ENCODE peak calls at places on chromosomes 16 and 17, in ten cellular contexts. G is CD8-positive, alpha-beta memory T cell; N is endothelial cell of umbilical vein; L is naive thymus-derived CD4-positive, alpha-beta T cell; A is esophagus muscularis mucosa; E is CD8-positive, alpha-beta T cell; Q is PC-3; O is brain microvascular endothelial cell; W is CD4-positive, CD25-positive, alpha-beta regulatory T cell; T is heart right ventricle. M is an unnamed sample.

GRCh38 chr16:19735074-19735867 is 17.2 kb downstream of the IQCK start:
- DNase-seq in G (no peak), N (no peak), L (no peak), A (no peak), E (no peak), Q (no peak), O (no peak), W (no peak), T (peak), M (peak)

GRCh38 chr16:75733305-75734141 is 7.2 kb upstream of the CPHXL start:
- DNase-seq in G (no peak), N (no peak), L (no peak), A (no peak), E (no peak), Q (peak), O (peak), W (no peak), T (no peak), M (peak)

GRCh38 chr17:19712436-19713004 is 3.9 kb downstream of the SLC47A2 start:
- DNase-seq in G (no peak), N (no peak), L (no peak), A (no peak), E (no peak), Q (no peak), O (no peak), W (no peak), T (no peak), M (no peak)

GRCh38 chr17:18259621-18260331 is 686 bp upstream of the MIEF2 start:
- DNase-seq in G (no peak), N (no peak), L (no peak), A (no peak), E (no peak), Q (peak), O (no peak), W (no peak), T (no peak), M (no peak)

GRCh38 chr16:57834936-57835335 is 32.6 kb upstream of the KIFC3 start:
- DNase-seq in G (no peak), N (no peak), L (no peak), A (no peak), E (no peak), Q (peak), O (peak), W (no peak), T (no peak), M (no peak)

GRCh38 chr16:50537533-50538290 is 10.5 kb upstream of the NKD1 start:
- DNase-seq in G (no peak), N (no peak), L (no peak), A (no peak), E (no peak), Q (no peak), O (no peak), W (no peak), T (no peak), M (no peak)

GRCh38 chr16:8885674-8886592 is 3.8 kb downstream of the LITAFD start:
- DNase-seq in G (no peak), N (peak), L (no peak), A (no peak), E (no peak), Q (peak), O (no peak), W (no peak), T (no peak), M (no peak)

GRCh38 chr16:62891-63290 is 9.3 kb downstream of the SNRNP25 start:
- DNase-seq in G (no peak), N (no peak), L (no peak), A (no peak), E (no peak), Q (no peak), O (no peak), W (no peak), T (no peak), M (no peak)

GRCh38 chr17:29590979-29591736 is 1.7 kb upstream of the GIT1 start:
- DNase-seq in G (no peak), N (no peak), L (no peak), A (no peak), E (no peak), Q (no peak), O (no peak), W (peak), T (peak), M (peak)

GRCh38 chr16:2121853-2122252 is 13.8 kb downstream of the PKD1 start:
- DNase-seq in G (no peak), N (no peak), L (no peak), A (no peak), E (no peak), Q (no peak), O (no peak), W (no peak), T (peak), M (peak)

GRCh38 chr17:42289863-42290165 is 1.5 kb downstream of the STAT5A start:
- DNase-seq in G (no peak), N (no peak), L (no peak), A (no peak), E (peak), Q (no peak), O (no peak), W (peak), T (no peak), M (no peak)

GRCh38 chr17:4920351-4921048 is 11.6 kb upstream of the GP1BA start:
- DNase-seq in G (no peak), N (no peak), L (no peak), A (no peak), E (no peak), Q (no peak), O (no peak), W (no peak), T (no peak), M (no peak)

GRCh38 chr16:30958164-30959083 is 870 bp downstream of the SETD1A start:
- DNase-seq in G (no peak), N (peak), L (no peak), A (no peak), E (no peak), Q (peak), O (no peak), W (no peak), T (no peak), M (peak)

GRCh38 chr17:44636562-44636961 is 19.7 kb upstream of the MEIOC start:
- DNase-seq in G (no peak), N (peak), L (no peak), A (no peak), E (no peak), Q (peak), O (peak), W (peak), T (no peak), M (no peak)

GRCh38 chr17:73580311-73580710 is 63.9 kb downstream of the SDK2 start:
- DNase-seq in G (no peak), N (no peak), L (no peak), A (no peak), E (no peak), Q (no peak), O (no peak), W (no peak), T (no peak), M (no peak)

GRCh38 chr16:18983565-18984424 is at the start of gene TMC7:
- DNase-seq in G (no peak), N (peak), L (no peak), A (no peak), E (no peak), Q (peak), O (peak), W (no peak), T (peak), M (peak)

GRCh38 chr16:15523092-15523541 is 88.7 kb downstream of the BMERB1 start:
- DNase-seq in G (no peak), N (no peak), L (peak), A (no peak), E (no peak), Q (no peak), O (no peak), W (no peak), T (peak), M (no peak)

GRCh38 chr16:10081201-10081940 is 100.9 kb downstream of the GRIN2A start:
- DNase-seq in G (no peak), N (no peak), L (no peak), A (no peak), E (no peak), Q (no peak), O (no peak), W (no peak), T (no peak), M (no peak)

GRCh38 chr16:84599528-84600202 is 18.2 kb downstream of the COTL1 start:
- DNase-seq in G (no peak), N (peak), L (no peak), A (no peak), E (no peak), Q (no peak), O (peak), W (peak), T (peak), M (peak)

GRCh38 chr17:59004338-59005111 is 102.2 kb downstream of the TRIM37 start:
- DNase-seq in G (peak), N (peak), L (peak), A (no peak), E (peak), Q (peak), O (peak), W (peak), T (no peak), M (peak)

GRCh38 chr16:3578610-3579551 is 1.7 kb upstream of the NLRC3 start:
- DNase-seq in G (peak), N (no peak), L (no peak), A (no peak), E (peak), Q (no peak), O (no peak), W (peak), T (no peak), M (no peak)

GRCh38 chr17:6523809-6524355 is 32.5 kb downstream of the PITPNM3 start:
- DNase-seq in G (no peak), N (no peak), L (no peak), A (no peak), E (no peak), Q (no peak), O (no peak), W (no peak), T (no peak), M (no peak)

GRCh38 chr17:58383892-58384462 is 32.0 kb upstream of the SUPT4H1 start:
- DNase-seq in G (no peak), N (no peak), L (no peak), A (no peak), E (no peak), Q (no peak), O (no peak), W (no peak), T (no peak), M (no peak)

GRCh38 chr16:19177111-19177747 is 9.2 kb downstream of the SYT17 start:
- DNase-seq in G (no peak), N (no peak), L (no peak), A (no peak), E (no peak), Q (no peak), O (no peak), W (no peak), T (no peak), M (no peak)

GRCh38 chr17:30600830-30601494 is 123.8 kb downstream of the GOSR1 start:
- DNase-seq in G (peak), N (peak), L (no peak), A (no peak), E (peak), Q (peak), O (no peak), W (peak), T (no peak), M (peak)

GRCh38 chr17:61139219-61139618 is 260.4 kb upstream of the TBX2 start:
- DNase-seq in G (peak), N (no peak), L (peak), A (no peak), E (peak), Q (peak), O (peak), W (peak), T (no peak), M (no peak)

GRCh38 chr17:63506627-63507026 is 16.5 kb upstream of the KCNH6 start:
- DNase-seq in G (no peak), N (no peak), L (no peak), A (no peak), E (no peak), Q (no peak), O (no peak), W (no peak), T (no peak), M (no peak)

GRCh38 chr17:75776399-75777242 is 8.0 kb upstream of the UNK start:
- DNase-seq in G (peak), N (no peak), L (no peak), A (no peak), E (no peak), Q (no peak), O (no peak), W (peak), T (no peak), M (peak)

GRCh38 chr16:84543253-84543652 is 38.8 kb upstream of the MEAK7 start:
- DNase-seq in G (no peak), N (no peak), L (no peak), A (no peak), E (no peak), Q (no peak), O (no peak), W (no peak), T (no peak), M (no peak)

GRCh38 chr16:19843371-19843770 is 41.3 kb downstream of the GPRC5B start:
- DNase-seq in G (no peak), N (no peak), L (no peak), A (no peak), E (no peak), Q (peak), O (no peak), W (no peak), T (no peak), M (no peak)

GRCh38 chr17:6365187-6365943 is 69.6 kb downstream of the AIPL1 start:
- DNase-seq in G (no peak), N (no peak), L (no peak), A (peak), E (no peak), Q (peak), O (no peak), W (no peak), T (no peak), M (no peak)

GRCh38 chr17:72489273-72489641 is 368.4 kb downstream of the SOX9 start:
- DNase-seq in G (no peak), N (no peak), L (no peak), A (no peak), E (no peak), Q (no peak), O (no peak), W (no peak), T (no peak), M (no peak)
- H3K27ac ChIP-seq in G (no peak), N (no peak), L (no peak), A (no peak), E (no peak), Q (no peak), O (no peak), W (no peak), T (no peak), M (no peak)

GRCh38 chr16:70724146-70725023 is 38.5 kb upstream of the MTSS2 start:
- DNase-seq in G (no peak), N (no peak), L (no peak), A (no peak), E (no peak), Q (no peak), O (no peak), W (no peak), T (no peak), M (no peak)

GRCh38 chr16:70726869-70727494 is 41.1 kb upstream of the MTSS2 start:
- DNase-seq in G (no peak), N (no peak), L (no peak), A (no peak), E (no peak), Q (no peak), O (no peak), W (no peak), T (peak), M (no peak)

GRCh38 chr16:70728145-70728544 is 42.3 kb upstream of the MTSS2 start:
- DNase-seq in G (no peak), N (no peak), L (no peak), A (no peak), E (no peak), Q (no peak), O (no peak), W (no peak), T (no peak), M (no peak)

GRCh38 chr16:70725024-70725911 is 39.4 kb upstream of the MTSS2 start:
- DNase-seq in G (no peak), N (no peak), L (no peak), A (no peak), E (no peak), Q (no peak), O (no peak), W (no peak), T (no peak), M (peak)

GRCh38 chr16:70725912-70726828 is 40.3 kb upstream of the MTSS2 start:
- DNase-seq in G (no peak), N (no peak), L (no peak), A (no peak), E (no peak), Q (no peak), O (no peak), W (no peak), T (peak), M (peak)
- H3K27ac ChIP-seq in G (no peak), N (no peak), L (no peak), A (peak), E (no peak), Q (no peak), O (no peak), W (no peak), T (peak), M (peak)

DNA sequence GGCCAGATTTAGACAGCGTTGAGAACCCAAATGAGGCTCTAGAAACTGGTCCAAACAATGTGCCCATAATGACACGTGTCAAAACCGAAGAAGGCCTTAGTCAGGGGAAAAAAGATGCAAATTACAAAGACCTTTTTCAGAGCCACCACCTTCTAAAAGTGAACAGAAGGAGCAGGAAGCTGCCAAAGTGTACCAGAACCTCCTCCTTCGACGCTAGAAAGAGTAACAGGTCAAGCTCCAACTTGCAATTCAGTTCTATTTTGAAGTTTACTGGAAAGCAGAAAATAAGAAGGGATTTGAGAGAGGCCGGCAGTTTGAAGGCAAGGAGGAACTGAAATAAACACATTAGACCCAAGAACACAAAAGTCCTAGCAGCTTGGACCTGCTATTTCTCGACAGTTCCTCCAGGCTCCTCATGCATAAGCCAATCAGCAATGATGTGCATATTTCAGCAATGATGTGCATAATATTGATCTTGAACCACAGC is 61.8 kb downstream of the XYLT1 start:
- DNase-seq in G (no peak), N (no peak), L (no peak), A (no peak), E (no peak), Q (no peak), O (no peak), W (no peak), T (no peak), M (no peak)
- H3K27ac ChIP-seq in G (no peak), N (no peak), L (no peak), A (peak), E (no peak), Q (no peak), O (no peak), W (no peak), T (no peak), M (no peak)

DNA sequence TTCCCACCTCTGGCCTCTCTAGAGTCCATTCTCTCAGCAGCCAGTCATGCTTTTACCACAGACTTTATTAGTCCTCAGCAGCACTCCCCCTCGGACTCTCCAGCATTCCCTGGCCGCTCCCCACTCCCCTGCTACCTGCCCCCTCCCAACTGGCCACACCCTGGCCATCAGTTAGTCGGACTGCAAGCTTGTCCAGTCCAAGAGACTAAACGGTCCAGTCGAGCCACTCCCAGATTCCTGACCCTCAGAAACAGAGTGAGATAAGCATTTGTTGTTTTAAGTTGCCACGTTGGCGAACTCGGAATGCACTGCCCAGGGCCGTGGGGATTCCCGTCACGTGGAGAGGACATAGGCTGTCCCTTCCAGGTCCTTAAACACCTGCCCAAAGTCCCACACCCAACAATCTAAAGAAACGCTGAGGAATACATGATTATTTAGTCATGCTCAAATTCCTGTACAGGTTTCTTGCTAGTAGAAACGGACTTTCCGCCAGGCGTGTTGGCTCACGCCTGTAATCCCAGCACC is 5.8 kb upstream of the SPG7 start:
- DNase-seq in G (no peak), N (peak), L (no peak), A (no peak), E (no peak), Q (peak), O (no peak), W (no peak), T (no peak), M (peak)
- H3K27ac ChIP-seq in G (no peak), N (no peak), L (no peak), A (no peak), E (no peak), Q (peak), O (no peak), W (no peak), T (no peak), M (peak)

DNA sequence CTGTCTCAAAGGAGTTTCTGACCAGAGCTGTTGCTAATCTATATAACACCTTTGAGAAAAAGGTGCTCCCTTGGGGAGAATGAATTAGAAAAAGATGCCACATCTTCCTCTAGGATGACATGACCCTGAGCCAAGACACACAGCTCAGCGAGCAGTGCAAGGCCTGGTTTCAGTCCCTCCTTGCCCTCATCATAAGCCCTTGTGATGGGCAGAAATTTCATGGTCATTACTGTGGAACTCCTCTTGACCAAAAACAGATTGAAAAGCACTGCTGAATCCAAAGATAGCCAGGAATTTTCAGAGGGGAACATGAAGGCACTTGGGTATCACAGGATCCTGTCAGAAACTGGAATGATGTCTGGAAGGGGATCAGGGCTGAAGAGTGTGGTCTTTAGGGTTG is 74.1 kb upstream of the IRX6 start:
- DNase-seq in G (no peak), N (no peak), L (no peak), A (no peak), E (no peak), Q (no peak), O (no peak), W (no peak), T (no peak), M (no peak)
- H3K27ac ChIP-seq in G (no peak), N (no peak), L (no peak), A (no peak), E (no peak), Q (no peak), O (no peak), W (no peak), T (no peak), M (no peak)

DNA sequence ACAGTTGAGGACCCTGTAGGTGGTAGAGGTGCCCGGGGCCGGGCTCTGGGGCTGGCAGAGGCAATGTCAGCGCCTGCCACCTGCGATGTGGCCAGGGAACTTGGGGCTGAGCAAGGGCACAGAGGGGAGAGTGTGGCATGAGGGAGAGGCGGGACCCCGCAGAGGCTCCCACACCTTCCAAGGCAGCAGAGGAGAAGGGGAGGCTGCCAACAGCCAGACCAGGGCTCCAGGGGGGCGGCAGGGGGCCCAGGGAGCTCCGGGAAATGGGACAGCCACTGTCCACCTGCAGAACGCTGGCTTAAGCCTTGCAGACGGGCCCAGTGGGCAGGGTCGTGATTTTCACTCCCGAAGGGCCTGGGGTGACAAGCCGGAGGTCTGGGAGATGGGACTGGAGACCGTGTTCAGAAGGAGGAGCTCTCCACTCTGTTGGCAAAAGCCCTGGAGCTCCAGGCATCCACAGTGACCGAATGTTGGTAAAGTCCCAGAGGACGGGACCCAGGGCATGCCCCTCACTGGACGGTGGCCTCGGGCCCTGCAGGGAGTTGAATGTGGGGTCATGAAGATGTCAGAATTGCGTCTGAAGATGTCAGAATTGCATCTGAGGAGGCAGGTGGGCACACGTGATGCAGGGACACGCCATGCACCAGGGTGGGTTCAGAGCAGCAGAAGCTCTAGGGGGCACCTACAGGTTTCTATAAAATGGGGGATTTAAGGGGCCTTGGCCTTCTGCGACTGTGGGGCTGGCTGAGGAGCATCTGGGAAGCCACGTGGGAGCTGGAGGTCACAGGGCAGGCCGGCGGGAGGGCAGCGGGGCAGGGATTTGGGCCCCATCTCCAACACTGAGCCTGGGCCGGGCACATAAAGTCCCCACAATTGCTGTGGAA is 18.6 kb downstream of the CD7 start:
- DNase-seq in G (no peak), N (no peak), L (no peak), A (no peak), E (no peak), Q (no peak), O (no peak), W (no peak), T (no peak), M (no peak)
- H3K27ac ChIP-seq in G (peak), N (peak), L (peak), A (peak), E (peak), Q (peak), O (peak), W (peak), T (peak), M (peak)